ENCODE peak calls at places on chromosomes 2 and 18, in five cellular contexts. One of them, this sample, is unnamed.

GRCh38 chr18:62566818-62567217 is 44.0 kb downstream of the ZCCHC2 start:
- DNase-seq in HCT116: no peak
- DNase-seq in astrocyte of the spinal cord: no peak
- DNase-seq in prostate gland: no peak
- DNase-seq in neural crest cell: no peak
- DNase-seq in this sample: no peak

GRCh38 chr2:29528371-29528770 is 393.0 kb downstream of the ALK start:
- DNase-seq in HCT116: no peak
- DNase-seq in astrocyte of the spinal cord: no peak
- DNase-seq in prostate gland: no peak
- DNase-seq in neural crest cell: no peak
- DNase-seq in this sample: no peak

GRCh38 chr2:127408807-127409099 is 9.5 kb upstream of the PROC start:
- DNase-seq in HCT116: no peak
- DNase-seq in astrocyte of the spinal cord: no peak
- DNase-seq in prostate gland: no peak
- DNase-seq in neural crest cell: no peak
- DNase-seq in this sample: no peak

GRCh38 chr18:13217971-13218375 is 587 bp upstream of the LDLRAD4 start:
- DNase-seq in HCT116: no peak
- DNase-seq in astrocyte of the spinal cord: no peak
- DNase-seq in prostate gland: no peak
- DNase-seq in neural crest cell: peak; percentile 31
- DNase-seq in this sample: no peak

GRCh38 chr2:85540131-85540587 is 1.2 kb downstream of the MAT2A start:
- DNase-seq in HCT116: no peak
- DNase-seq in astrocyte of the spinal cord: no peak
- DNase-seq in prostate gland: no peak
- DNase-seq in neural crest cell: no peak
- DNase-seq in this sample: no peak

GRCh38 chr2:169415233-169415748 is 53.0 kb upstream of the LRP2 start:
- DNase-seq in HCT116: no peak
- DNase-seq in astrocyte of the spinal cord: no peak
- DNase-seq in prostate gland: no peak
- DNase-seq in neural crest cell: no peak
- DNase-seq in this sample: no peak

GRCh38 chr2:140586379-140586778 is 1544.4 kb downstream of the LRP1B start:
- DNase-seq in HCT116: peak; percentile 45
- DNase-seq in astrocyte of the spinal cord: no peak
- DNase-seq in prostate gland: no peak
- DNase-seq in neural crest cell: peak; percentile 4
- DNase-seq in this sample: no peak

GRCh38 chr18:48003426-48004349 is 73.2 kb upstream of the SMAD2 start:
- DNase-seq in HCT116: peak; percentile 72
- DNase-seq in astrocyte of the spinal cord: peak; percentile 66
- DNase-seq in prostate gland: no peak
- DNase-seq in neural crest cell: no peak
- DNase-seq in this sample: no peak

GRCh38 chr18:32048507-32049091 is 30.0 kb downstream of the RNF125 start:
- DNase-seq in HCT116: no peak
- DNase-seq in astrocyte of the spinal cord: peak; percentile 45
- DNase-seq in prostate gland: no peak
- DNase-seq in neural crest cell: no peak
- DNase-seq in this sample: peak; percentile 51

GRCh38 chr2:54081574-54081973 is 33.8 kb upstream of the ACYP2 start:
- DNase-seq in HCT116: no peak
- DNase-seq in astrocyte of the spinal cord: no peak
- DNase-seq in prostate gland: no peak
- DNase-seq in neural crest cell: no peak
- DNase-seq in this sample: no peak

GRCh38 chr18:4640349-4641012 is 185.4 kb upstream of the DLGAP1 start:
- DNase-seq in HCT116: no peak
- DNase-seq in astrocyte of the spinal cord: no peak
- DNase-seq in prostate gland: no peak
- DNase-seq in neural crest cell: no peak
- DNase-seq in this sample: no peak

GRCh38 chr18:11994708-11995444 is 13.6 kb downstream of the IMPA2 start:
- DNase-seq in HCT116: no peak
- DNase-seq in astrocyte of the spinal cord: no peak
- DNase-seq in prostate gland: no peak
- DNase-seq in neural crest cell: no peak
- DNase-seq in this sample: no peak

GRCh38 chr2:170500770-170501169 is 214.4 kb upstream of the SP5 start:
- DNase-seq in HCT116: no peak
- DNase-seq in astrocyte of the spinal cord: no peak
- DNase-seq in prostate gland: no peak
- DNase-seq in neural crest cell: no peak
- DNase-seq in this sample: no peak

GRCh38 chr18:59051470-59052165 is 88.1 kb upstream of the SEC11C start:
- DNase-seq in HCT116: no peak
- DNase-seq in astrocyte of the spinal cord: no peak
- DNase-seq in prostate gland: no peak
- DNase-seq in neural crest cell: no peak
- DNase-seq in this sample: no peak

GRCh38 chr18:10169064-10169562 is 255.3 kb downstream of the VAPA start:
- DNase-seq in HCT116: no peak
- DNase-seq in astrocyte of the spinal cord: peak; percentile 82
- DNase-seq in prostate gland: peak; percentile 17
- DNase-seq in neural crest cell: no peak
- DNase-seq in this sample: no peak

GRCh38 chr2:134347756-134348155 is 93.9 kb downstream of the MGAT5 start:
- DNase-seq in HCT116: no peak
- DNase-seq in astrocyte of the spinal cord: no peak
- DNase-seq in prostate gland: no peak
- DNase-seq in neural crest cell: no peak
- DNase-seq in this sample: no peak

DNA sequence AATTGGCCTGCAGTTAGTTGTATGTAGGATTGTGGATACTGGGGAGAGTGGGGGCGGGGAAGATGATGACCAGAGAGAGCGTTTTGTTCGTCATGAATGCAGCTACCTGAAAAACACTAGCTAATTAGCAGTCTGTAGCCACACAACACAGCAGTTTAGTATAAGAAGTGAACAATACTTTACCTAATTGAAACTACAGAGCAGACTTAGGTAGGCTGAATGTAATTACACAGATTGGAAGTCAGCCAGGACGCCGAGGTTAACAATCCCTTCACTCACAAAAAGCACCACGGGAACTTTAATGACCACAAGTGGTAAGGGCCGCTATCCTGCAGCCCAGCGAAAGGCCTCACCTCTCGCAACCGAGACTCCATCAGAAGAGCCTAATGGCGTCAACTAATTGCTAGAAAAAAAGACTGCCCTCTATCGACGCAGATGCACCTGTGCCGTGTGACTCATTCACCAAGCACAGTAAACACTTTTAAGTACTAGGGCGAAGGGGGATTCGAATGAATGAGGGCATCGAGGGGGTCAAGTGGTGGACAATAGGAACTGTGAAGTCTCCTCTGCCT is 591.0 kb downstream of the ARHGAP15 start:
- DNase-seq in HCT116: peak; percentile 7
- DNase-seq in astrocyte of the spinal cord: no peak
- DNase-seq in prostate gland: no peak
- DNase-seq in neural crest cell: no peak
- DNase-seq in this sample: no peak
- TF ChIP-seq CTCF in HCT116: no peak
- TF ChIP-seq CTCF in astrocyte of the spinal cord: no peak
- TF ChIP-seq CTCF in prostate gland: no peak
- TF ChIP-seq CTCF in neural crest cell: no peak
- TF ChIP-seq CTCF in this sample: no peak

GRCh38 chr2:191638079-191638801 is 39.7 kb upstream of the NABP1 start:
- DNase-seq in HCT116: no peak
- DNase-seq in astrocyte of the spinal cord: no peak
- DNase-seq in prostate gland: no peak
- DNase-seq in neural crest cell: no peak
- DNase-seq in this sample: peak; percentile 49
- TF ChIP-seq CTCF in HCT116: no peak
- TF ChIP-seq CTCF in astrocyte of the spinal cord: no peak
- TF ChIP-seq CTCF in prostate gland: no peak
- TF ChIP-seq CTCF in neural crest cell: no peak
- TF ChIP-seq CTCF in this sample: no peak

GRCh38 chr18:23877371-23877770 is 137.2 kb upstream of the TTC39C start:
- DNase-seq in HCT116: no peak
- DNase-seq in astrocyte of the spinal cord: no peak
- DNase-seq in prostate gland: no peak
- DNase-seq in neural crest cell: no peak
- DNase-seq in this sample: no peak
- TF ChIP-seq CTCF in HCT116: no peak
- TF ChIP-seq CTCF in astrocyte of the spinal cord: no peak
- TF ChIP-seq CTCF in prostate gland: no peak
- TF ChIP-seq CTCF in neural crest cell: no peak
- TF ChIP-seq CTCF in this sample: no peak

GRCh38 chr2:149765636-149766035 is 178.1 kb upstream of the MMADHC start:
- DNase-seq in HCT116: no peak
- DNase-seq in astrocyte of the spinal cord: no peak
- DNase-seq in prostate gland: no peak
- DNase-seq in neural crest cell: no peak
- DNase-seq in this sample: no peak

GRCh38 chr2:149768320-149768799 is 180.8 kb upstream of the MMADHC start:
- DNase-seq in HCT116: no peak
- DNase-seq in astrocyte of the spinal cord: peak; percentile 44
- DNase-seq in prostate gland: no peak
- DNase-seq in neural crest cell: no peak
- DNase-seq in this sample: no peak

GRCh38 chr2:149765003-149765402 is 177.4 kb upstream of the MMADHC start:
- DNase-seq in HCT116: no peak
- DNase-seq in astrocyte of the spinal cord: no peak
- DNase-seq in prostate gland: no peak
- DNase-seq in neural crest cell: no peak
- DNase-seq in this sample: no peak

GRCh38 chr2:149766339-149766738 is 178.8 kb upstream of the MMADHC start:
- DNase-seq in HCT116: no peak
- DNase-seq in astrocyte of the spinal cord: no peak
- DNase-seq in prostate gland: no peak
- DNase-seq in neural crest cell: no peak
- DNase-seq in this sample: no peak

DNA sequence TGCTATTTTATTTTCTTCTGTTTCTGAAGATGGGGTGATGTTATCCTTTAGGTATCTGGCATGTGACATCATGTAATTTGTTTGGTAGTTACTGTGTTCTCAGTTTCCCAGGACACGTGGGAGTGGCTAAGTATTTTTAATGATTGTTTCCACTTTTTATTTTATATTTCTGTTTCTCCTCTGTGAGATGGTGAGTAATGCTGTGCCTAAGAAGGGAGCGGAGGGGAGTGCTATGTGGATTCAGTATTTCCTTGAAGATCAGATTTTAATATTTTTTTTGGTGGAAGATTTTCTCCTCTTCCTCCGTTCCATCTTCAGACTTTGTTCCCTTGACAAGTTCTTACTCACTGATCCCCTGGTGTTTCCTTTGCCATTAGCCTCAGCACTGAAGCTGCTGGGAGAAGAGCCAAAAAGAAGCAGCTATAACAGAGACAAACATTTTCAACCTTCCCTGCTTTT is 180.0 kb upstream of the MMADHC start:
- DNase-seq in HCT116: no peak
- DNase-seq in astrocyte of the spinal cord: peak; percentile 85
- DNase-seq in prostate gland: no peak
- DNase-seq in neural crest cell: no peak
- DNase-seq in this sample: no peak
- TF ChIP-seq CTCF in HCT116: no peak
- TF ChIP-seq CTCF in astrocyte of the spinal cord: no peak
- TF ChIP-seq CTCF in prostate gland: no peak
- TF ChIP-seq CTCF in neural crest cell: no peak
- TF ChIP-seq CTCF in this sample: no peak

DNA sequence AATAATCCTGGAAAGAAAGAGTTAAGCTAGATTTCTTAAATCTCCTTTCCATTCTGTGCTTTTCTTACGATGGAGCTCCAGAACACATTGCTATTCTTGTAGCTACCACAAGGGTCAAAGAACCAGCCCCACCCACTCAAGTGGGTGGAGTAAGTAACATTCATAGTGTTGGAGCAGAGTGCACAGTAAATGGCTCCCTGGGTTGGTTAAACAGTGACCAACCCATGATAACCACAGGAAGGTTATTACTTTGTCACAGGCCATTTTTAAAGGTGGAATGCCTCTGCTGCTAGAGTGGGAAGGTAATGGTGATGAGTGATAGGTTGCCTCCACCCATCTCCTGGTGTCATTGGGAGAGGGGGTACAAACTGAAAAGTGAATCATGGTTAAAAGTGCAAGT is 13.9 kb downstream of the ARPC2 start:
- DNase-seq in HCT116: no peak
- DNase-seq in astrocyte of the spinal cord: peak; percentile 62
- DNase-seq in prostate gland: no peak
- DNase-seq in neural crest cell: no peak
- DNase-seq in this sample: no peak
- TF ChIP-seq CTCF in HCT116: no peak
- TF ChIP-seq CTCF in astrocyte of the spinal cord: peak; percentile 28
- TF ChIP-seq CTCF in prostate gland: no peak
- TF ChIP-seq CTCF in neural crest cell: peak; percentile 54
- TF ChIP-seq CTCF in this sample: peak; percentile 56